ENCODE peak calls at places on chromosomes 16 and 17, in four cellular contexts. R is iris pigment epithelial cell, D is hepatocyte, Z is HFFc6. S is an unnamed sample.

GRCh38 chr16:84648595-84649510 is 542 bp downstream of the KLHL36 start:
- DNase-seq in D (peak; percentile 80), Z (no peak), R (peak; percentile 17), S (peak; percentile 74)

GRCh38 chr17:4715071-4715749 is 4.8 kb downstream of the ARRB2 start:
- DNase-seq in R (no peak), D (no peak), Z (no peak), S (no peak)

GRCh38 chr17:9644910-9645751 is at the start of gene USP43:
- DNase-seq in R (peak; percentile 28), Z (no peak), D (peak; percentile 89), S (peak; percentile 93)

GRCh38 chr16:1012135-1012534 is 30.6 kb downstream of the SOX8 start:
- DNase-seq in Z (no peak), D (no peak), R (no peak), S (no peak)

GRCh38 chr16:86619263-86619935 is 41.0 kb downstream of the FOXL1 start:
- DNase-seq in R (no peak), Z (no peak), D (no peak), S (peak; percentile 14)

GRCh38 chr17:70096861-70097260 is 21.8 kb downstream of the KCNJ16 start:
- DNase-seq in R (peak; percentile 22), Z (no peak), D (no peak), S (no peak)

GRCh38 chr17:31496601-31497000 is 105.1 kb downstream of the RAB11FIP4 start:
- DNase-seq in D (no peak), Z (no peak), R (no peak), S (no peak)

GRCh38 chr16:11224894-11225676 is 30.9 kb downstream of the SOCS1 start:
- DNase-seq in Z (no peak), R (peak; percentile 25), D (no peak), S (no peak)

GRCh38 chr16:87554754-87555427 is 47.4 kb upstream of the JPH3 start:
- DNase-seq in Z (no peak), D (no peak), R (no peak), S (no peak)

GRCh38 chr17:59777033-59777432 is 69.6 kb downstream of the VMP1 start:
- DNase-seq in D (no peak), Z (no peak), R (no peak), S (no peak)

GRCh38 chr17:68733241-68734176 is 132.3 kb upstream of the FAM20A start:
- DNase-seq in Z (no peak), D (peak; percentile 73), R (peak; percentile 66), S (no peak)

GRCh38 chr16:74627506-74628220 is 20.7 kb upstream of the GLG1 start:
- DNase-seq in D (no peak), R (no peak), Z (peak; percentile 20), S (no peak)

GRCh38 chr16:3035972-3036725 is 595 bp downstream of the BICDL2 start:
- DNase-seq in D (peak; percentile 52), Z (no peak), R (no peak), S (peak; percentile 67)

GRCh38 chr17:4334332-4334731 is 32.1 kb downstream of the UBE2G1 start:
- DNase-seq in Z (no peak), R (no peak), D (no peak), S (no peak)

GRCh38 chr17:79339311-79339710 is 264.7 kb downstream of the ENGASE start:
- DNase-seq in R (no peak), Z (no peak), D (no peak), S (no peak)

GRCh38 chr17:48011405-48012150 is 26.0 kb downstream of the COPZ2 start:
- DNase-seq in D (peak; percentile 57), R (no peak), Z (peak; percentile 47), S (peak; percentile 88)

GRCh38 chr17:67615011-67615561 is 102.7 kb upstream of the NOL11 start:
- DNase-seq in Z (no peak), D (no peak), R (no peak), S (no peak)

GRCh38 chr16:12178251-12178990 is 201.9 kb downstream of the SNX29 start:
- DNase-seq in D (no peak), Z (no peak), R (peak; percentile 36), S (no peak)

GRCh38 chr17:6894206-6894528 is 62.6 kb upstream of the TEKT1 start:
- DNase-seq in R (peak; percentile 24), D (no peak), Z (no peak), S (no peak)

GRCh38 chr17:81994593-81995462 is 17.4 kb downstream of the ASPSCR1 start:
- DNase-seq in D (no peak), Z (no peak), R (no peak), S (peak; percentile 78)

GRCh38 chr17:43388198-43389021 is 10.4 kb upstream of the ARL4D start:
- DNase-seq in Z (peak; percentile 93), D (peak; percentile 95), R (peak; percentile 94), S (peak; percentile 98)

GRCh38 chr17:62704381-62704971 is 77.0 kb downstream of the MRC2 start:
- DNase-seq in Z (peak; percentile 22), D (peak; percentile 69), R (peak; percentile 50), S (peak; percentile 69)

GRCh38 chr16:1167276-1168107 is 14.6 kb downstream of the CACNA1H start:
- DNase-seq in R (no peak), D (no peak), Z (no peak), S (peak; percentile 77)

GRCh38 chr17:40686192-40686591 is 17.4 kb downstream of the KRT24 start:
- DNase-seq in D (no peak), R (no peak), Z (no peak), S (no peak)